ENCODE peak calls at places on chromosomes 4 and X, in four cellular contexts. M, V, P and J are unnamed samples.

GRCh38 chr4:152962160-152962559 is 26.0 kb downstream of the FHDC1 start:
- DNase-seq in M (no peak), V (no peak), P (no peak), J (no peak)

GRCh38 chrX:103817502-103817901 is 14.6 kb downstream of the RAB9B start:
- DNase-seq in M (no peak), V (no peak), P (no peak), J (no peak)

GRCh38 chr4:179585761-179586160 is 2143.5 kb upstream of the AGA start:
- DNase-seq in M (no peak), V (no peak), P (no peak), J (no peak)

GRCh38 chr4:53734584-53735363 is 143.5 kb upstream of the LNX1 start:
- DNase-seq in M (no peak), V (no peak), P (no peak), J (no peak)

GRCh38 chrX:26586570-26586969 is 370.6 kb downstream of the MAGEB5 start:
- DNase-seq in M (no peak), V (no peak), P (no peak), J (no peak)

GRCh38 chr4:24091632-24092240 is 201.9 kb upstream of the PPARGC1A start:
- DNase-seq in M (no peak), V (no peak), P (no peak), J (no peak)

GRCh38 chr4:167234388-167234881 is at the start of gene SPOCK3:
- DNase-seq in M (peak; percentile 70), V (no peak), P (peak; percentile 70), J (peak; percentile 56)

GRCh38 chrX:128781506-128781905 is 729.3 kb upstream of the ACTRT1 start:
- DNase-seq in M (peak; percentile 57), V (no peak), P (no peak), J (no peak)